ENCODE peak calls at places on chromosomes 3 and 15, in ten cellular contexts. W is ovary; R is lower lobe of right lung; V is colonic mucosa; A is psoas muscle; G is naive thymus-derived CD4-positive, alpha-beta T cell; X is neuronal stem cell; H is NT2/D1; I is neural progenitor cell; F is left ventricle myocardium inferior. C is an unnamed sample. For H3K36me3, the result is how much of the 10 kb centered on the place peaks cover.

GRCh38 chr3:111729087-111729846 is 129.8 kb upstream of the PHLDB2 start:
- DNase-seq in V (peak), G (no peak), W (peak), H (no peak), X (no peak), I (no peak), A (peak), F (peak), R (no peak), C (peak)

GRCh38 chr3:102673271-102674115 is 238.7 kb downstream of the ZPLD1 start:
- DNase-seq in R (peak), X (peak), I (peak), V (peak), F (peak), A (peak), G (peak), W (peak), H (peak), C (peak)

GRCh38 chr3:187733371-187733770 is 11.9 kb downstream of the BCL6 start:
- DNase-seq in R (no peak), V (no peak), X (no peak), W (no peak), A (no peak), I (no peak), F (no peak), G (no peak), H (no peak), C (no peak)

GRCh38 chr3:47296562-47297302 is 14.0 kb downstream of the KLHL18 start:
- DNase-seq in W (no peak), H (no peak), A (no peak), F (no peak), G (no peak), R (no peak), V (no peak), X (no peak), I (no peak), C (no peak)

GRCh38 chr3:35522450-35522849 is 116.9 kb upstream of the ARPP21 start:
- DNase-seq in W (no peak), X (no peak), G (no peak), F (no peak), R (no peak), V (no peak), A (no peak), I (no peak), H (no peak), C (no peak)

GRCh38 chr3:103818800-103819199 is 1384.0 kb downstream of the ZPLD1 start:
- DNase-seq in F (no peak), V (no peak), A (no peak), H (peak), G (no peak), R (no peak), I (peak), X (peak), W (no peak), C (no peak)

GRCh38 chr3:14435175-14436011 is 33.0 kb downstream of the SLC6A6 start:
- DNase-seq in X (no peak), V (no peak), F (no peak), W (no peak), H (no peak), A (no peak), G (no peak), I (no peak), R (peak), C (no peak)

GRCh38 chr3:149377408-149378111 is at the start of gene TM4SF1:
- DNase-seq in R (peak), G (no peak), V (peak), A (peak), F (peak), I (no peak), H (no peak), X (no peak), W (peak), C (peak)

GRCh38 chr15:60002528-60003218 is 1.4 kb upstream of the FOXB1 start:
- DNase-seq in F (no peak), I (no peak), R (no peak), V (no peak), A (no peak), H (no peak), G (no peak), X (no peak), W (no peak), C (no peak)

GRCh38 chr3:111252795-111253194 is 181.2 kb downstream of the NECTIN3 start:
- DNase-seq in X (no peak), I (no peak), G (no peak), W (no peak), V (no peak), A (no peak), H (no peak), R (no peak), F (no peak), C (no peak)

GRCh38 chr3:27714101-27714526 is 8.0 kb downstream of the EOMES start:
- DNase-seq in V (no peak), H (no peak), F (no peak), X (no peak), G (no peak), A (no peak), W (no peak), I (no peak), R (no peak), C (no peak)

GRCh38 chr3:18238721-18239331 is 186.3 kb downstream of the SATB1 start:
- DNase-seq in R (no peak), H (no peak), V (no peak), G (no peak), W (no peak), I (no peak), X (no peak), F (no peak), A (no peak), C (no peak)

GRCh38 chr3:115436767-115437301 is 186.5 kb upstream of the GAP43 start:
- DNase-seq in H (peak), R (no peak), F (no peak), W (no peak), V (no peak), X (no peak), G (no peak), I (peak), A (peak), C (no peak)

GRCh38 chr3:65776494-65776893 is 262.2 kb downstream of the MAGI1 start:
- DNase-seq in H (no peak), W (no peak), F (no peak), A (no peak), I (no peak), R (no peak), G (no peak), X (no peak), V (no peak), C (no peak)

GRCh38 chr3:127682576-127682975 is 9.8 kb downstream of the ABTB1 start:
- DNase-seq in R (no peak), X (no peak), G (no peak), I (no peak), H (no peak), A (no peak), F (peak), V (no peak), W (peak), C (no peak)

GRCh38 chr15:44719293-44719999 is 8.1 kb downstream of the B2M start:
- DNase-seq in X (no peak), R (no peak), A (no peak), H (no peak), W (no peak), I (no peak), F (no peak), G (peak), V (peak), C (no peak)

GRCh38 chr15:65576669-65577068 is 34.3 kb downstream of the INTS14 start:
- DNase-seq in A (no peak), X (no peak), W (no peak), F (no peak), G (no peak), H (no peak), R (no peak), I (no peak), V (no peak), C (no peak)

GRCh38 chr3:17412950-17413530 is 329.4 kb downstream of the TBC1D5 start:
- DNase-seq in A (no peak), R (no peak), G (no peak), F (no peak), X (peak), I (peak), W (no peak), H (peak), V (peak), C (peak)

GRCh38 chr3:194405756-194406155 is 6.7 kb upstream of the GP5 start:
- DNase-seq in V (no peak), A (no peak), F (no peak), H (no peak), X (no peak), R (no peak), I (no peak), G (no peak), W (no peak), C (no peak)

GRCh38 chr15:83219026-83219425 is 11.4 kb upstream of the HDGFL3 start:
- DNase-seq in H (no peak), A (no peak), X (no peak), R (no peak), V (no peak), F (no peak), I (no peak), G (no peak), W (no peak), C (no peak)

GRCh38 chr3:49872801-49873281 is 3.1 kb upstream of the CAMKV start:
- DNase-seq in F (no peak), V (no peak), A (no peak), G (no peak), H (no peak), X (no peak), R (no peak), I (no peak), W (no peak), C (no peak)

GRCh38 chr3:188097786-188098185 is 56.2 kb upstream of the LPP start:
- DNase-seq in V (no peak), A (no peak), R (no peak), H (no peak), X (no peak), G (no peak), W (no peak), F (no peak), I (no peak), C (no peak)

GRCh38 chr3:9291991-9292390 is 42.5 kb upstream of the SRGAP3 start:
- DNase-seq in A (no peak), H (no peak), W (no peak), G (no peak), V (no peak), F (no peak), R (no peak), X (no peak), I (peak), C (no peak)

GRCh38 chr3:183506674-183507290 is 48.7 kb downstream of the KLHL6 start:
- DNase-seq in F (no peak), I (no peak), W (no peak), V (no peak), X (no peak), R (no peak), H (no peak), G (no peak), A (no peak), C (no peak)

GRCh38 chr3:71348831-71349230 is 234.7 kb downstream of the FOXP1 start:
- DNase-seq in R (no peak), X (no peak), W (no peak), V (no peak), A (no peak), H (no peak), G (no peak), F (no peak), I (no peak), C (no peak)

GRCh38 chr3:104102386-104102785 is 1264.3 kb upstream of the ALCAM start:
- DNase-seq in H (peak), R (no peak), F (no peak), X (peak), I (peak), V (no peak), W (no peak), A (no peak), G (no peak), C (peak)

GRCh38 chr15:90487186-90487585 is 42.5 kb upstream of the CRTC3 start:
- DNase-seq in V (no peak), F (no peak), H (no peak), G (no peak), I (no peak), A (no peak), W (no peak), R (peak), X (no peak), C (no peak)

GRCh38 chr3:99702953-99703352 is 64.6 kb downstream of the COL8A1 start:
- DNase-seq in F (no peak), I (no peak), A (no peak), G (no peak), R (no peak), V (no peak), W (no peak), H (no peak), X (no peak), C (no peak)

GRCh38 chr3:159169828-159170227 is 368.0 kb downstream of the MFSD1 start:
- DNase-seq in F (no peak), I (no peak), V (peak), G (no peak), R (no peak), W (no peak), A (no peak), H (no peak), X (no peak), C (no peak)

GRCh38 chr3:60094392-60094947 is 1044.6 kb upstream of the CFAP20DC start:
- DNase-seq in X (no peak), A (no peak), W (no peak), I (no peak), F (no peak), R (no peak), H (no peak), G (no peak), V (no peak), C (no peak)

GRCh38 chr3:13404625-13405452 is 15.3 kb downstream of the NUP210 start:
- DNase-seq in A (no peak), G (no peak), V (no peak), R (no peak), H (no peak), F (no peak), X (no peak), I (no peak), W (no peak), C (no peak)

GRCh38 chr3:135192929-135193328 is 397.9 kb downstream of the EPHB1 start:
- DNase-seq in X (no peak), W (no peak), A (no peak), R (no peak), V (no peak), G (no peak), F (no peak), I (no peak), H (no peak), C (no peak)

GRCh38 chr15:43329222-43329959 is 982 bp downstream of the LCMT2 start:
- DNase-seq in W (peak), I (peak), X (peak), R (no peak), A (no peak), V (peak), F (no peak), H (no peak), G (no peak), C (no peak)

GRCh38 chr3:152270944-152271343 is 2.2 kb downstream of the MBNL1 start:
- DNase-seq in W (no peak), G (no peak), H (no peak), V (no peak), R (no peak), A (no peak), I (no peak), X (no peak), F (no peak), C (no peak)
- H3K36me3 ChIP-seq in W (under half), G (under half), H (under half), V (under half), R (under half), A (under half), I (under half), X (under half), F (under half), C (under half)

GRCh38 chr15:40436892-40437753 is 3.6 kb upstream of the BAHD1 start:
- DNase-seq in A (no peak), V (no peak), G (no peak), F (no peak), R (no peak), X (no peak), H (no peak), I (peak), W (peak), C (no peak)
- H3K4me3 ChIP-seq in A (peak), V (no peak), G (peak), F (peak), R (peak), X (peak), H (peak), I (peak), W (peak), C (peak)

GRCh38 chr3:38543602-38544001 is 47.5 kb downstream of the EXOG start:
- DNase-seq in R (no peak), A (peak), F (peak), G (no peak), W (no peak), V (no peak), H (no peak), X (no peak), I (no peak), C (no peak)
- H3K36me3 ChIP-seq in R (under half), A (under half), F (under half), G (under half), W (under half), V (under half), H (under half), X (under half), I (under half), C (under half)

DNA sequence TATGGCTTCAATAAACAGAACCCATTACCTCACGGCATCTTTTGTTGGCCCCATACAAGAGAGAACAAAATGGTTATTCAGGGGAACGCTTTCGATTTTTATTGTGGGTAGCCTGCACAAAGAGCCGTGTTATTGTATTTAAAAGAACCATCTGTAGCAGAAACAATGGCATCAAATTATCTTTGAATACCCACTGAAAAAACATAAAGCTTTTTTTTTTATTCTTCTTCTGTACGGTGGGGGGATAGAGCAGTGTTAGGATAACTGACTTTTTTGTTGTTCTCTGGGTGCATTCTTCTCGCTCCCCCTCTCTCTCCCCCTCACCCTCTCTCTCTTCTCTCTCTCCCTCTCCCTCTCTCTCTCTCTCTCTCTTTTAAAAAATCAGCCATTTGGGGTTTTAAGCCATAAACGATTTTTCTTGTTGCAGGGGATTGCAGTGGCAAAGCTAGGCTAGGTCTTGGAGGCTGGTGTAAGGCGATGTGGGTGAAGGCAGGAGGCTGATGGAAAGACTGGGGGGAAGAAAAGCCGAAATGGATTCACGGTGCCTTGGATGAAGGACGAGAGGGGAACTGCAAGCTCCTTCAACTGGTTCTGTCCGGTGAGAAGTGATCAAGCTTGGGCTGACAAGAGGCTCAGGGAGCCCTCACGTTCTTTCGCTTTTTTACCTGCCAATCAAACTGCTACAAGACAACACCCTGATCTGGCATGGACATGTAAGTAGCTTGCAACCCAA is 12.4 kb upstream of the SOX2 start:
- DNase-seq in H (no peak), A (no peak), G (no peak), X (no peak), R (no peak), W (no peak), F (no peak), V (no peak), I (peak), C (peak)
- H3K4me3 ChIP-seq in H (no peak), A (no peak), G (no peak), X (no peak), R (no peak), W (no peak), F (no peak), V (no peak), I (peak), C (peak)

DNA sequence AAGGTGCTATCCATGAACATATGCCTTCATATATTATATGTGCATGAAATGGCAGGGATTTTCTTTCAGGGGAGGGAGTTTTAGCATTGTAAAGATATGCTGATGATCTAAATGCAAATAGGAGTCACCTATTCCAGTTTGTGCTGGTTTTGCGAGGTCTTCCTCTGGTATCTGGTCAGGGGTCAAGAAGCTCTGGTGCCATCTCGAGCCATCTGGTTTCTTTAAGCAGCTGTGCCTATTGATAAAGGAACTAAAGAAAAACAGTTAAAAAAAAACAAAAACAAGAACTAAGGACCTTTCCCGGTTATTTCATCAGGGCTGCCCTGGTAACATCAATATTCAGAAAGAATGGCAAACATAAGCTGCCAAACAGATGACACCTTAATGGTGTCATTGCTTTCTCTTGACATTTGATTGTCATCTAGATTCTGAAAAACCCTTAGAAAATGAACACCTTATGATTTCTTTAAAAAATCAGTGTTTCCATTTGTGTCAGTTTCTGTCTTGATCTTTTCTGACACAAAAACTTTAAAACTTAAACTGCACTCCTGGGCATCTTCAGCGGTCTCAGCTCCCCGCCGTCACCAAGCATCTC is 22.7 kb downstream of the APH1B start:
- DNase-seq in R (no peak), I (no peak), X (no peak), A (no peak), W (no peak), V (no peak), F (no peak), H (no peak), G (no peak), C (no peak)
- H3K36me3 ChIP-seq in R (under half), I (under half), X (under half), A (under half), W (under half), V (under half), F (under half), H (under half), G (under half), C (under half)

GRCh38 chr15:62977952-62978811 is 64.4 kb upstream of the TPM1 start:
- DNase-seq in H (no peak), R (no peak), X (no peak), W (no peak), F (no peak), V (no peak), I (no peak), A (no peak), G (no peak), C (no peak)
- H3K4me3 ChIP-seq in H (no peak), R (no peak), X (no peak), W (no peak), F (no peak), V (no peak), I (no peak), A (no peak), G (no peak), C (no peak)

DNA sequence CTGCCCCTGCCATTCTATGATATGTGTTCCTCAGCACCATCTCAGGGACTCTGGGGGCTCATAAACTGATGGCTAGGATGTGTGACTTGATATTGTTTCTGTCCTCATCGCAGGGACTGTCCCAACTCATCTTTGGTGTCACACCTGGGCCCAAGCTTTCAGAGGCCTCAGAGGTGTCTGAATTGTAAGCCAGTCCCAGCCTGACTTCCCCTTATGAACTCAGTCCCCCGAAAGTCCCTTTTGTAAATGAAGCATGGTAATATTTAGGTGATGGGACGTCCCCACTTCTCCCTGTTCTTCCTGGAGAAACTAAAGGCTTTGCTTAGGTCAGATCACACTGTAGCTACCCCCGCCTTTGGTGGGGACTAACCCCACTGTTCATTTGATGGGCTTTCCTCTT is 142.4 kb upstream of the TLE3 start:
- DNase-seq in I (no peak), V (no peak), H (no peak), R (no peak), A (no peak), G (no peak), W (no peak), X (no peak), F (no peak), C (no peak)
- H3K36me3 ChIP-seq in I (under half), V (under half), H (under half), R (under half), A (under half), G (under half), W (under half), X (under half), F (under half), C (under half)